ENCODE peak calls at places on chromosome X, in six cellular contexts. G is PC-3, M is heart right ventricle, P is GM23338, I is tibial artery, V is A673. C is an unnamed sample. For H3K4me1, the result is how much of the 10 kb centered on the place peaks cover.

GRCh38 chrX:72201836-72202536 is 20.4 kb downstream of the PIN4 start:
- DNase-seq in G (peak), M (no peak), P (no peak), I (no peak), V (peak), C (no peak)

GRCh38 chrX:10486373-10486772 is 134.0 kb downstream of the MID1 start:
- DNase-seq in G (peak), M (no peak), P (no peak), I (no peak), V (no peak), C (no peak)

GRCh38 chrX:91137881-91138280 is 296.8 kb upstream of the PABPC5 start:
- DNase-seq in G (no peak), M (no peak), P (no peak), I (no peak), V (no peak), C (no peak)

GRCh38 chrX:118116308-118117068 is at the start of gene KLHL13:
- DNase-seq in G (peak), M (peak), P (peak), I (peak), V (peak), C (peak)

GRCh38 chrX:108537005-108537404 is 97.4 kb downstream of the COL4A5 start:
- DNase-seq in G (peak), M (no peak), P (peak), I (no peak), V (peak), C (peak)

GRCh38 chrX:102627640-102628039 is 23.6 kb upstream of the GPRASP1 start:
- DNase-seq in G (no peak), M (no peak), P (no peak), I (no peak), V (no peak), C (no peak)

GRCh38 chrX:72027024-72027913 is 104.4 kb downstream of the RTL5 start:
- DNase-seq in G (no peak), M (no peak), P (no peak), I (no peak), V (no peak), C (peak)

GRCh38 chrX:136779346-136779781 is 1.4 kb downstream of the ARHGEF6 start:
- DNase-seq in G (no peak), M (no peak), P (no peak), I (no peak), V (no peak), C (no peak)

GRCh38 chrX:115367455-115367854 is 77.9 kb downstream of the LUZP4 start:
- DNase-seq in G (no peak), M (no peak), P (no peak), I (no peak), V (peak), C (no peak)

GRCh38 chrX:2243913-2244460 is 256.8 kb downstream of the DHRSX start:
- DNase-seq in G (no peak), M (no peak), P (no peak), I (no peak), V (peak), C (no peak)

GRCh38 chrX:45714864-45715263 is 514.2 kb upstream of the DIPK2B start:
- DNase-seq in G (peak), M (peak), P (no peak), I (no peak), V (peak), C (no peak)

GRCh38 chrX:30302957-30303356 is 6.2 kb downstream of the NR0B1 start:
- DNase-seq in G (peak), M (peak), P (no peak), I (no peak), V (peak), C (peak)
- H3K4me1 ChIP-seq in G (under half), M (under half), P (under half), I (under half), V (under half), C (under half)

DNA sequence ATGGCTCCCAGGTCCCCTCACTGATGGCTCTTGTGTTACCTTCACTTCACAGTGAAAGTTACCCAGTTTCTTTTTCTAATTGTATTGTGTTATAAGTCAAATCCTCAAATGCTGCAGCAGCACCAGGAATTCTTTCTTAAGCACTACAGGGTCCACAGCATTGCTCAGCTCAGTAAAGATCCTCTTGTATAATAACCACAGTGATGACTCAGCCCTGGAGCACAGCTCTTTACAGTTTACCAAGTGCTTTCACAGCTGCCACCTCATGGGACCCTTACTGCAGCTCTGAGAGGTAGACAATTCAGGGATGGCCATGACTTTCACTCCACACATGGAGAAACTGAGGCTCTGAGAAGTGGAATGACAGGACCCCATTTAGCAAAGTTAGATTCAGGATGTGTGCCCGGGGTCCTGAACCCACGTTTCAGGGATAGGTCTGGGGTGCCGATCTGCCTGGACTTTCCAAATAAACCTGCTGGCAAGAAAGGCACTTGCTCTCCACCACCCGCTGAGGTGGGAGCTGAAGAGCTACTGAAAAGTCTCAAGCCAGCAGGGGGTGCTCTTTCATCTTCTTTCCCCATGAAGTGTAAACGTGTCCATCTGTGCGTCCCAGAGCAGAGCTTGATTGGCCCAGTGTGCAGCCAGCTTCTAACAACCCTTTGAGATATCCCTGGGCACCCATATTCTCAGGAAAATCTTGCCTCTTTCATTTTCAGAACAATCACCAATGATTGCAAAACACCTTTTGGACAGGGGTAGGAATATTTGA is 35.7 kb upstream of the GABRQ start:
- DNase-seq in G (peak), M (no peak), P (peak), I (no peak), V (peak), C (peak)
- TF ChIP-seq CTCF in G (peak), M (no peak), P (peak), I (no peak), V (peak), C (peak)

DNA sequence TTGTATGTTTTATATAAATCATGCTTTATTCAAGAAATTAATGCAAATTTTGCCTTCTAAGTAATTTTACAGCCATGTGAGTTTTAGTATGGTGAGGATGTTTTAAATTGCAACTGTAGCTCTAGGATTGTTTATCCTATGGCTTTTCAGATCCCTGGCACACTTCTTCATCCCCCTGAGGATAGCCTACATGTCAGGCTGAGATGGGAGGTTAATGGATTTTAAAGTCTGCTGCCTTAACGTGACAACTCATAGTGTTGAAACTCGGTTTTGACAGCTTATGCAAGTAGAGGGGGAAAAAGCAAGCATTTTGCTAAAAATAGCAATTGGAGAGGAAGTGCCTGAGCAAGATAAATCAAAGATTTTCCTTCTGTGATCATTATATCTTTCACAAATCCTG is 55.7 kb upstream of the FAM9B start:
- DNase-seq in G (no peak), M (no peak), P (no peak), I (no peak), V (no peak), C (no peak)
- H3K4me1 ChIP-seq in G (under half), M (under half), P (under half), I (under half), V (under half), C (under half)

GRCh38 chrX:125503769-125504168 is 184.1 kb downstream of the TEX13C start:
- DNase-seq in G (no peak), M (no peak), P (no peak), I (no peak), V (no peak), C (no peak)

GRCh38 chrX:125507119-125507518 is 187.4 kb downstream of the TEX13C start:
- DNase-seq in G (peak), M (no peak), P (no peak), I (no peak), V (no peak), C (no peak)

DNA sequence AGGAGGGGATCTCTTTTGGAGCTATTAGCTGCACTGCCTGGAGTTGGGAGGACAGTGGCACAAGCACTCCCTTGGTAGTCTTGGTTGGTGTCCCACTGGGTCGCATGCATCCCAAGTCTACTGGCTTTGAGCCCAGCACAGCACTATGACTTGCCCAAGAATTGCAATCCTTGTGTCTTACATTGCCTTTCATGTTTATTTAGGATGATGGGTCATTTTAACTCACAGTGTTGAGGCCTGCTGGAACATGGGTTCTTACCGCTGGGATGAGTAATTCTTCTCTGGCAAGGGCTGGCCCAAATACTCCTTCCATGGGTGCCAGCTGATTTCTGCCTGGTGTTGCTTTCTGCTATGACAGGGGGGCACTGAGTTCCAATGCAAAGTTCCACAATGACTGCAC is 185.5 kb downstream of the TEX13C start:
- DNase-seq in G (peak), M (no peak), P (no peak), I (no peak), V (no peak), C (no peak)
- TF ChIP-seq CTCF in G (no peak), M (no peak), P (no peak), I (no peak), V (no peak), C (no peak)

GRCh38 chrX:154733072-154733425 is 17.8 kb downstream of the GAB3 start:
- DNase-seq in G (peak), M (no peak), P (no peak), I (no peak), V (no peak), C (no peak)
- H3K4me1 ChIP-seq in G (half or more), M (half or more), P (under half), I (half or more), V (under half), C (under half)

GRCh38 chrX:13598877-13599276 is 29.5 kb downstream of the EGFL6 start:
- DNase-seq in G (peak), M (no peak), P (peak), I (no peak), V (peak), C (no peak)
- TF ChIP-seq CTCF in G (peak), M (peak), P (peak), I (no peak), V (peak), C (peak)

DNA sequence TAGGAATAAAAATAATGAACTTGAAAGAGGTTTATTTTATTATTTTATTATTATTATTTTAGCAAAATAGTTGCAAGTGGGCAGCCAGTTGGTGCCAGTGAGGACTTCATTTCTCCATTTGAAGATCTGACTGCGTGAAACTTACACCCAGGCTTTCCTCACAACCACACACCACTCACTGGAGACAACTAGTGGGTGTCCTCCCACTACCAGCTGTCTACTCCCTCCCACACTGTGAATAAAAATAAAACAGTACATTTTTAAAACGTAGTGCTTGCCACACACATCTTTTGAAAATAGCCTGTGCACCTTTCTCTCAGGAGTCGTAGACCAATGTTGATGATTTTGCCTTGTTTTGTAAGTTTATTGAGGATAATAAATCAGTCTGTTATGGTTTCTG is 7.4 kb downstream of the FGF13 start:
- DNase-seq in G (no peak), M (no peak), P (no peak), I (no peak), V (no peak), C (no peak)
- H3K4me1 ChIP-seq in G (under half), M (under half), P (under half), I (under half), V (under half), C (under half)